ENCODE peak calls at places on chromosomes 7 and 10, in nine cellular contexts. F is GM23248; Q is myocyte; K is DMS79; L is stimulated activated CD4-positive, alpha-beta T cell treated with anti-CD3 and anti-CD28 coated beads, Interleukin-15, amount 100 ng/mL, for 1 hour; B is left ventricle myocardium superior; G is AG08395; V is EL; N is Kasumi-1. I is an unnamed sample.

GRCh38 chr7:158828343-158829020 is 827 bp downstream of the ESYT2 start:
- DNase-seq in F (peak), Q (peak), K (no peak), L (no peak), B (peak), G (no peak), V (no peak), N (peak), I (no peak)

GRCh38 chr7:134910968-134911367 is 75.3 kb upstream of the AGBL3 start:
- DNase-seq in F (no peak), Q (no peak), K (no peak), L (no peak), B (no peak), G (no peak), V (no peak), N (no peak), I (no peak)

GRCh38 chr7:156172638-156173037 is 360.4 kb upstream of the SHH start:
- DNase-seq in F (no peak), Q (no peak), K (no peak), L (no peak), B (no peak), G (no peak), V (no peak), N (no peak), I (no peak)

GRCh38 chr7:141704741-141705140 is 2.8 kb upstream of the DENND11 start:
- DNase-seq in F (peak), Q (no peak), K (no peak), L (no peak), B (no peak), G (no peak), V (no peak), N (no peak), I (no peak)

GRCh38 chr7:2520131-2520807 is 695 bp downstream of the LFNG start:
- DNase-seq in F (peak), Q (no peak), K (no peak), L (no peak), B (no peak), G (peak), V (peak), N (no peak), I (no peak)

GRCh38 chr7:8063706-8064297 is 95.2 kb downstream of the GLCCI1 start:
- DNase-seq in F (peak), Q (peak), K (no peak), L (no peak), B (no peak), G (no peak), V (peak), N (no peak), I (no peak)

GRCh38 chr10:60769406-60769805 is 8.9 kb upstream of the CDK1 start:
- DNase-seq in F (no peak), Q (no peak), K (no peak), L (no peak), B (no peak), G (no peak), V (no peak), N (no peak), I (no peak)

GRCh38 chr10:87927091-87927490 is 63.7 kb downstream of the PTEN start:
- DNase-seq in F (peak), Q (no peak), K (no peak), L (no peak), B (no peak), G (peak), V (peak), N (peak), I (no peak)

GRCh38 chr10:28984431-28984830 is 304.4 kb upstream of the LYZL1 start:
- DNase-seq in F (peak), Q (peak), K (no peak), L (no peak), B (peak), G (peak), V (peak), N (peak), I (no peak)

GRCh38 chr10:33602278-33602677 is 267.8 kb upstream of the NRP1 start:
- DNase-seq in F (no peak), Q (no peak), K (no peak), L (no peak), B (no peak), G (no peak), V (no peak), N (no peak), I (no peak)

GRCh38 chr10:110224992-110225391 is 17.6 kb downstream of the MXI1 start:
- DNase-seq in F (no peak), Q (no peak), K (no peak), L (no peak), B (no peak), G (no peak), V (no peak), N (peak), I (no peak)

GRCh38 chr7:4226166-4226857 is 455.8 kb upstream of the FOXK1 start:
- DNase-seq in F (no peak), Q (no peak), K (no peak), L (no peak), B (no peak), G (no peak), V (no peak), N (no peak), I (no peak)

GRCh38 chr7:53811555-53812079 is 730.6 kb upstream of the VSTM2A start:
- DNase-seq in F (no peak), Q (no peak), K (no peak), L (no peak), B (no peak), G (no peak), V (no peak), N (no peak), I (no peak)

GRCh38 chr10:58839771-58840170 is 327.1 kb downstream of the BICC1 start:
- DNase-seq in F (peak), Q (no peak), K (no peak), L (no peak), B (no peak), G (peak), V (peak), N (no peak), I (no peak)

GRCh38 chr7:135508853-135509588 is 881 bp downstream of the CNOT4 start:
- DNase-seq in F (peak), Q (peak), K (peak), L (no peak), B (no peak), G (peak), V (peak), N (peak), I (no peak)